ENCODE peak calls at places on chromosomes 2 and 18, in eight cellular contexts. A, Z, V, L, F, I, T and P are unnamed samples.

GRCh38 chr2:60641866-60642788 is 88.7 kb upstream of the BCL11A start:
- DNase-seq in A (peak; percentile 12), I (peak; percentile 58), Z (peak; percentile 45), T (no peak), F (peak; percentile 38), L (peak; percentile 13), V (no peak), P (no peak)

GRCh38 chr2:29777164-29777563 is 144.2 kb downstream of the ALK start:
- DNase-seq in T (no peak), V (no peak), I (no peak), F (no peak), Z (no peak), L (no peak), A (no peak), P (no peak)

GRCh38 chr2:55454121-55454520 is 34.5 kb upstream of the CCDC88A start:
- DNase-seq in A (no peak), Z (no peak), T (no peak), L (no peak), F (no peak), V (no peak), I (no peak), P (no peak)

GRCh38 chr18:75226301-75226955 is 15.8 kb downstream of the TSHZ1 start:
- DNase-seq in T (no peak), A (no peak), F (no peak), L (no peak), I (peak; percentile 52), V (no peak), Z (no peak), P (no peak)

GRCh38 chr2:39996653-39997080 is 217.6 kb upstream of the THUMPD2 start:
- DNase-seq in F (no peak), I (no peak), T (no peak), Z (peak; percentile 68), A (no peak), V (no peak), L (no peak), P (no peak)

GRCh38 chr2:183490930-183491329 is 366.7 kb downstream of the NUP35 start:
- DNase-seq in Z (no peak), F (no peak), L (no peak), V (no peak), T (peak; percentile 63), I (no peak), A (peak; percentile 60), P (no peak)

GRCh38 chr18:47964086-47964485 is 33.6 kb upstream of the SMAD2 start:
- DNase-seq in I (no peak), A (no peak), F (no peak), T (no peak), L (no peak), V (no peak), Z (no peak), P (no peak)

GRCh38 chr2:150710041-150710440 is 222.6 kb upstream of the RND3 start:
- DNase-seq in L (no peak), F (no peak), Z (no peak), I (no peak), A (no peak), T (no peak), V (no peak), P (no peak)

GRCh38 chr2:39379643-39380524 is 57.2 kb downstream of the MAP4K3 start:
- DNase-seq in Z (peak; percentile 12), F (peak; percentile 26), I (no peak), T (no peak), A (no peak), V (no peak), L (no peak), P (no peak)

GRCh38 chr2:4979127-4979526 is 713.1 kb upstream of the SOX11 start:
- DNase-seq in I (no peak), T (no peak), Z (no peak), F (no peak), A (no peak), V (no peak), L (no peak), P (no peak)

GRCh38 chr18:35577045-35577848 is 4.3 kb upstream of the GALNT1 start:
- DNase-seq in F (no peak), A (no peak), T (no peak), Z (no peak), V (no peak), I (no peak), L (no peak), P (no peak)

GRCh38 chr2:101063753-101064502 is 61.8 kb downstream of the RPL31 start:
- DNase-seq in T (no peak), L (no peak), F (no peak), A (no peak), I (no peak), Z (no peak), V (no peak), P (no peak)

GRCh38 chr2:98063289-98063688 is 23.7 kb upstream of the VWA3B start:
- DNase-seq in T (no peak), Z (no peak), L (no peak), I (no peak), A (no peak), V (no peak), F (no peak), P (no peak)

GRCh38 chr2:219122197-219122965 is 38.2 kb downstream of the NHEJ1 start:
- DNase-seq in V (no peak), A (no peak), Z (no peak), L (no peak), I (no peak), T (no peak), F (no peak), P (no peak)

GRCh38 chr2:11152591-11152990 is 2.7 kb upstream of the SLC66A3 start:
- DNase-seq in L (no peak), T (peak; percentile 48), V (no peak), F (no peak), A (no peak), I (no peak), Z (no peak), P (no peak)

GRCh38 chr2:109472331-109473005 is 141.3 kb downstream of the SEPTIN10 start:
- DNase-seq in T (no peak), I (no peak), F (no peak), A (no peak), V (no peak), L (no peak), Z (no peak), P (no peak)

GRCh38 chr2:103788875-103789715 is 1027.3 kb downstream of the TMEM182 start:
- DNase-seq in T (no peak), F (no peak), I (no peak), L (no peak), Z (no peak), A (peak; percentile 73), V (no peak), P (no peak)

DNA sequence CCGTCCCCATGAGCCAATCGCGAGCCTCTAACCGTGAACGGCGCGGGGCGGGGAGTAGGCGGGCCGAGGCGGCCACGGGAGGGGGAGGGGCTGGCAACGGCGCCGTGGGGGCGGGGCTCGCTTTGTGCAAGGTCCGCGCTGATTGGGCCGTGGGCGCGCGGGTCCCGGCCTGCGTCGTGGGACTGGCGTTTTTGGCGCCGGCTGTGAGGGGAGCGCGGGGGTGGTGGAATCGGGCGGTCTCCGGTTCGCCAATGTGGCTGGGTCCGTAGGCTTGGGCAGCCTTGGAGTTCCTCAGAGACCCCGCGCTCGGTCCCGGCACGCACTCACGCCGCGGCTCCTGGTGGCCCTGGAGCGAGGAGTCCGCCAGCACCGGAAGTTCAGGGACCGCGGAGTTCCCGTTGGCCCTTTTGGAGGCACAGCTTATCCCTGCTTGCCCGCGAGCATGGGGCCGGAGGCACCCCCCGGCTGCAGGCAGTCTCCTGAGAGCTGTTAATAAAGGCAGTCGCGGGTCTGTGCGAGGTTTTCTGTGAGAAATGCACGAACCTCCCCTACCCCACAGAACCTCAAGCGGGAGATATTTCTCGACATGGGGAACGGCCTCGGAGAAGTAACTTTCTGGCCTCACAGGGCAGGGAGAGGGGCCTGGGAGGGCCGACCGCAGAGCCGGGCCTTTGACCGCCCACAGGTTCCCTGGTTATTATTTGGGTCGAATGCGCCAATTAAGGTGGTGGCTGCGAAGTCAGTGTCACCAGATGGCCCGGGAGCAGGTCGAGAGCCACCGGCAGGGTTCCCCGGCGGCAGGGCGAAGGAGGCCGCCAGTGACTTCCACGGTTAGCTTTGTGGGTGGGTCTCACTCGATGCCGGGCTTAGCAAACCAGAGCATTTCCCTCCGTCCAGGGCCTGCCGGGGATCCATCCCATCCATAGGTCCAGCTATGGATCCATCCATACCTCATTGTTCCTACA is 574 bp upstream of the NCL start:
- DNase-seq in A (peak; percentile 98), Z (peak; percentile 92), L (peak; percentile 38), V (peak; percentile 100), I (peak; percentile 99), T (no peak), F (peak; percentile 93), P (peak; percentile 99)
- TF ChIP-seq POLR2A in A (no peak), Z (peak; percentile 5), L (no peak), V (no peak), I (no peak), T (peak; percentile 7), F (peak; percentile 67), P (peak; percentile 16)

DNA sequence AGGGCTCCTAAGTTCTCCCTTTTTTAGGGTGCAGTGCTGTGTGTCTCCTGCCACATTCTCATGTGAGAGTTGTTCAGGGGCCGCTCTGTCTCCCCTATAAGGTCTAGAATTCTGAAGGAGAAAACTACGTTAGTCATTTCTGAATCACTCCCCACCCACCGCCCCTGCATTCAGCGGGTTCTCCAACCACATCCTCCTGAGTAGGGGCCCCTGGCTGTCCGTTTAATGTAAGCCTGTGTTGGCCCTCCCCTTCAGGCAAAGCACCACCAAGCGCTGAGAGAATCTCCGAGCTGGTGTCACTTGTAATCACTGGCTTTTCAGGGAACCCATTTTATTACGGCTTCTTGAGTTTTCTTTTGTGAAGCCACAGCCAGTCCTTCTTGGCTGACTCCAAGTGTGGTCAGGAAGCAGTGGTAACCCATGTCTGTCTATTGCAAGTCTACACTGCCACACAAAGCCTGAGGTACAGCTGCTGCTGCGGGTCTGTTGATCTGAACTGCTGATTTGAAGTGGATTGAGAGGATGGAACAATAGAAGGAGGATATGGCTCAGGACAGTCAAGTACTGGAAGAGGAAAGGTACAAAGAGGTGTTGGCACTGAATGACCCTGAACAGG is 16.9 kb downstream of the LCT start:
- DNase-seq in A (no peak), Z (no peak), F (no peak), V (no peak), L (no peak), I (no peak), T (no peak), P (no peak)
- H3K4me3 ChIP-seq in A (no peak overlapping the region), Z (no peak overlapping the region), F (no peak overlapping the region), V (no peak overlapping the region), L (no peak overlapping the region), I (no peak overlapping the region), T (no peak overlapping the region), P (no peak overlapping the region)

GRCh38 chr2:19989681-19990415 is at the start of gene WDR35:
- DNase-seq in Z (peak; percentile 72), T (peak; percentile 94), I (peak; percentile 96), L (peak; percentile 93), A (peak; percentile 93), F (peak; percentile 98), V (peak; percentile 96), P (peak; percentile 89)
- TF ChIP-seq POLR2A in Z (no peak), T (no peak), I (peak; percentile 24), L (no peak), A (peak; percentile 75), F (peak; percentile 99), V (no peak), P (no peak)

DNA sequence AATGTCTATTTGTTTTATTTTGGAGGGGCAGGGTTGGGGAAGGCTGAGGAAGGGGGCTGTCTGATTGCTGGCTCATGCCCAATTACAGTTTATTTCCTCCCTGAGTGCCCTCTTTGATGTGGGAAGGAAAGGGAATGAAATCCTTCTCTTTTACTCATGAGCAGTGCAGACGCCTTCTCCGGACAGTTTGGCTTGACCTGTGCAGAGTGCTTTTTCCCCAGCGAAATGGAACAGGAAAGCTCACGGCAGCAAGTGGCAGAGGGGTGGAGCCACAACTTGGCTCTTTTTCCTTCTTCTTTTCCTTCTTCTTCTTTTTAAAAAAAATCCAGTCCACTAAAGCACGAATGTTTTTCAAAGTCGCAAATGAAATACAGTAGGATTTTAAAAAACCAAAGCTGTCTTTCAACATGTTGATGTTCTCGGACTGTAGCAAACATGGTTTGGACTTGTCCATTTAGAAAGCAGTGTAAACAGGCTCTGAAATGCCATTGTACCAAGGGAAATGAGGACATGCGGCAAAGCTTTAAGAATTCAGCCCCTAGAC is 34.6 kb downstream of the RAB31 start:
- DNase-seq in A (peak; percentile 60), V (no peak), F (no peak), I (no peak), Z (no peak), L (no peak), T (no peak), P (peak; percentile 27)
- H3K4me3 ChIP-seq in A (no peak overlapping the region), V (no peak overlapping the region), F (peak overlapping the region; percentile 11), I (no peak overlapping the region), Z (peak overlapping the region; percentile 22), L (peak overlapping the region; percentile 3), T (no peak overlapping the region), P (peak overlapping the region; percentile 7)